ENCODE peak calls at places on chromosomes 16 and 17, in nine cellular contexts. One of them, this sample, is unnamed.

GRCh38 chr17:12485361-12485911 is 180.3 kb upstream of the MYOCD start:
- DNase-seq in spleen: no peak
- DNase-seq in heart right ventricle: no peak
- DNase-seq in body of pancreas: no peak
- DNase-seq in kidney: no peak
- DNase-seq in A549: no peak
- DNase-seq in psoas muscle: no peak
- DNase-seq in heart left ventricle: no peak
- DNase-seq in HepG2: no peak
- DNase-seq in this sample: no peak

GRCh38 chr17:47736501-47737211 is 3.6 kb downstream of the TBX21 start:
- DNase-seq in body of pancreas: no peak
- DNase-seq in kidney: no peak
- DNase-seq in heart right ventricle: no peak
- DNase-seq in heart left ventricle: no peak
- DNase-seq in A549: no peak
- DNase-seq in psoas muscle: no peak
- DNase-seq in HepG2: no peak
- DNase-seq in spleen: peak; percentile 53
- DNase-seq in this sample: no peak

GRCh38 chr16:1727651-1728624 is 21.9 kb downstream of the MAPK8IP3 start:
- DNase-seq in body of pancreas: no peak
- DNase-seq in spleen: no peak
- DNase-seq in kidney: no peak
- DNase-seq in heart left ventricle: no peak
- DNase-seq in HepG2: no peak
- DNase-seq in heart right ventricle: no peak
- DNase-seq in psoas muscle: no peak
- DNase-seq in A549: no peak
- DNase-seq in this sample: no peak

GRCh38 chr17:62652251-62653001 is 25.0 kb downstream of the MRC2 start:
- DNase-seq in spleen: peak; percentile 83
- DNase-seq in A549: no peak
- DNase-seq in psoas muscle: peak; percentile 76
- DNase-seq in heart left ventricle: peak; percentile 75
- DNase-seq in HepG2: no peak
- DNase-seq in body of pancreas: peak; percentile 65
- DNase-seq in heart right ventricle: peak; percentile 67
- DNase-seq in kidney: peak; percentile 93
- DNase-seq in this sample: peak; percentile 83

GRCh38 chr16:52827456-52827855 is 225.2 kb downstream of the CHD9NB start:
- DNase-seq in heart right ventricle: no peak
- DNase-seq in HepG2: peak; percentile 33
- DNase-seq in spleen: no peak
- DNase-seq in heart left ventricle: no peak
- DNase-seq in psoas muscle: no peak
- DNase-seq in A549: no peak
- DNase-seq in body of pancreas: no peak
- DNase-seq in kidney: no peak
- DNase-seq in this sample: no peak

GRCh38 chr17:52237151-52237550 is 78.6 kb upstream of the CA10 start:
- DNase-seq in A549: no peak
- DNase-seq in HepG2: no peak
- DNase-seq in heart left ventricle: no peak
- DNase-seq in spleen: no peak
- DNase-seq in body of pancreas: no peak
- DNase-seq in heart right ventricle: no peak
- DNase-seq in psoas muscle: no peak
- DNase-seq in kidney: no peak
- DNase-seq in this sample: no peak

GRCh38 chr16:71441348-71441781 is 489 bp downstream of the TLE7 start:
- DNase-seq in heart right ventricle: no peak
- DNase-seq in psoas muscle: no peak
- DNase-seq in HepG2: no peak
- DNase-seq in A549: no peak
- DNase-seq in body of pancreas: no peak
- DNase-seq in kidney: no peak
- DNase-seq in spleen: no peak
- DNase-seq in heart left ventricle: no peak
- DNase-seq in this sample: no peak

GRCh38 chr16:3471518-3472176 is 23.6 kb downstream of the C16orf90 start:
- DNase-seq in A549: no peak
- DNase-seq in psoas muscle: no peak
- DNase-seq in kidney: no peak
- DNase-seq in body of pancreas: no peak
- DNase-seq in heart left ventricle: no peak
- DNase-seq in spleen: no peak
- DNase-seq in HepG2: no peak
- DNase-seq in heart right ventricle: no peak
- DNase-seq in this sample: no peak

GRCh38 chr16:68528686-68529379 is 10.3 kb upstream of the ZFP90 start:
- DNase-seq in body of pancreas: peak; percentile 91
- DNase-seq in kidney: peak; percentile 92
- DNase-seq in A549: peak; percentile 87
- DNase-seq in spleen: peak; percentile 96
- DNase-seq in heart left ventricle: peak; percentile 84
- DNase-seq in HepG2: peak; percentile 85
- DNase-seq in psoas muscle: peak; percentile 86
- DNase-seq in heart right ventricle: peak; percentile 80
- DNase-seq in this sample: peak; percentile 88

GRCh38 chr16:31507929-31508705 is at the start of gene RUSF1:
- DNase-seq in kidney: peak; percentile 97
- DNase-seq in body of pancreas: peak; percentile 91
- DNase-seq in psoas muscle: peak; percentile 92
- DNase-seq in heart right ventricle: peak; percentile 93
- DNase-seq in spleen: peak; percentile 98
- DNase-seq in A549: peak; percentile 91
- DNase-seq in heart left ventricle: peak; percentile 94
- DNase-seq in HepG2: peak; percentile 89
- DNase-seq in this sample: peak; percentile 91

GRCh38 chr17:74566132-74566753 is 1.1 kb downstream of the CD300H start:
- DNase-seq in HepG2: peak; percentile 18
- DNase-seq in heart right ventricle: no peak
- DNase-seq in psoas muscle: no peak
- DNase-seq in kidney: peak; percentile 51
- DNase-seq in body of pancreas: peak; percentile 18
- DNase-seq in spleen: peak; percentile 82
- DNase-seq in A549: peak; percentile 66
- DNase-seq in heart left ventricle: no peak
- DNase-seq in this sample: no peak

GRCh38 chr16:85234310-85235235 is 122.3 kb upstream of the CIBAR2 start:
- DNase-seq in heart right ventricle: peak; percentile 65
- DNase-seq in A549: peak; percentile 37
- DNase-seq in psoas muscle: peak; percentile 76
- DNase-seq in spleen: peak; percentile 84
- DNase-seq in heart left ventricle: peak; percentile 70
- DNase-seq in HepG2: peak; percentile 70
- DNase-seq in kidney: peak; percentile 92
- DNase-seq in body of pancreas: peak; percentile 38
- DNase-seq in this sample: peak; percentile 40
- TF ChIP-seq CTCF in heart right ventricle: no peak
- TF ChIP-seq CTCF in A549: no peak
- TF ChIP-seq CTCF in psoas muscle: no peak
- TF ChIP-seq CTCF in spleen: no peak
- TF ChIP-seq CTCF in heart left ventricle: no peak
- TF ChIP-seq CTCF in HepG2: peak; percentile 62
- TF ChIP-seq CTCF in kidney: no peak
- TF ChIP-seq CTCF in body of pancreas: no peak
- TF ChIP-seq CTCF in this sample: no peak

GRCh38 chr17:180380-181212 is 854 bp downstream of the DOC2B start:
- DNase-seq in heart right ventricle: no peak
- DNase-seq in kidney: peak; percentile 78
- DNase-seq in spleen: no peak
- DNase-seq in psoas muscle: no peak
- DNase-seq in HepG2: no peak
- DNase-seq in A549: no peak
- DNase-seq in heart left ventricle: peak; percentile 43
- DNase-seq in body of pancreas: no peak
- DNase-seq in this sample: no peak

GRCh38 chr17:181213-182163 is at the start of gene DOC2B:
- DNase-seq in heart left ventricle: peak; percentile 63
- DNase-seq in kidney: peak; percentile 81
- DNase-seq in spleen: peak; percentile 89
- DNase-seq in A549: no peak
- DNase-seq in psoas muscle: peak; percentile 72
- DNase-seq in HepG2: no peak
- DNase-seq in heart right ventricle: peak; percentile 31
- DNase-seq in body of pancreas: peak; percentile 65
- DNase-seq in this sample: peak; percentile 40

GRCh38 chr17:185445-186138 is 4.1 kb upstream of the DOC2B start:
- DNase-seq in HepG2: no peak
- DNase-seq in spleen: peak; percentile 30
- DNase-seq in heart right ventricle: no peak
- DNase-seq in A549: no peak
- DNase-seq in body of pancreas: no peak
- DNase-seq in psoas muscle: no peak
- DNase-seq in kidney: peak; percentile 16
- DNase-seq in heart left ventricle: no peak
- DNase-seq in this sample: no peak

GRCh38 chr17:182164-182751 is 808 bp upstream of the DOC2B start:
- DNase-seq in kidney: peak; percentile 63
- DNase-seq in spleen: no peak
- DNase-seq in body of pancreas: peak; percentile 91
- DNase-seq in heart left ventricle: no peak
- DNase-seq in psoas muscle: no peak
- DNase-seq in HepG2: peak; percentile 42
- DNase-seq in A549: no peak
- DNase-seq in heart right ventricle: no peak
- DNase-seq in this sample: peak; percentile 57

GRCh38 chr17:183021-183420 is 1.6 kb upstream of the DOC2B start:
- DNase-seq in psoas muscle: no peak
- DNase-seq in body of pancreas: peak; percentile 34
- DNase-seq in HepG2: no peak
- DNase-seq in heart right ventricle: no peak
- DNase-seq in spleen: no peak
- DNase-seq in A549: no peak
- DNase-seq in heart left ventricle: no peak
- DNase-seq in kidney: no peak
- DNase-seq in this sample: no peak
- H3K4me1 ChIP-seq in psoas muscle: no peaks in the 10 kb centered on the region
- H3K4me1 ChIP-seq in body of pancreas: peaks cover 51% of the 10 kb centered on the region
- H3K4me1 ChIP-seq in HepG2: peaks cover 15% of the 10 kb centered on the region
- H3K4me1 ChIP-seq in heart right ventricle: peaks cover 40% of the 10 kb centered on the region
- H3K4me1 ChIP-seq in spleen: peaks cover 48% of the 10 kb centered on the region
- H3K4me1 ChIP-seq in A549: peaks cover 11% of the 10 kb centered on the region
- H3K4me1 ChIP-seq in heart left ventricle: peaks cover 18% of the 10 kb centered on the region
- H3K4me1 ChIP-seq in kidney: no peaks in the 10 kb centered on the region
- H3K4me1 ChIP-seq in this sample: no peaks in the 10 kb centered on the region

GRCh38 chr17:66365903-66366302 is 63.5 kb downstream of the PRKCA start:
- DNase-seq in heart left ventricle: no peak
- DNase-seq in heart right ventricle: no peak
- DNase-seq in spleen: no peak
- DNase-seq in A549: no peak
- DNase-seq in kidney: no peak
- DNase-seq in body of pancreas: no peak
- DNase-seq in HepG2: no peak
- DNase-seq in psoas muscle: no peak
- DNase-seq in this sample: no peak

GRCh38 chr17:66365204-66365524 is 62.8 kb downstream of the PRKCA start:
- DNase-seq in spleen: no peak
- DNase-seq in kidney: no peak
- DNase-seq in heart right ventricle: no peak
- DNase-seq in A549: no peak
- DNase-seq in heart left ventricle: no peak
- DNase-seq in psoas muscle: no peak
- DNase-seq in HepG2: no peak
- DNase-seq in body of pancreas: no peak
- DNase-seq in this sample: no peak

GRCh38 chr17:66367112-66367511 is 64.7 kb downstream of the PRKCA start:
- DNase-seq in A549: no peak
- DNase-seq in heart left ventricle: no peak
- DNase-seq in kidney: no peak
- DNase-seq in heart right ventricle: no peak
- DNase-seq in HepG2: no peak
- DNase-seq in spleen: no peak
- DNase-seq in body of pancreas: no peak
- DNase-seq in psoas muscle: no peak
- DNase-seq in this sample: no peak

GRCh38 chr17:66369830-66370229 is 67.4 kb downstream of the PRKCA start:
- DNase-seq in body of pancreas: no peak
- DNase-seq in psoas muscle: no peak
- DNase-seq in kidney: no peak
- DNase-seq in A549: no peak
- DNase-seq in spleen: no peak
- DNase-seq in heart right ventricle: no peak
- DNase-seq in heart left ventricle: no peak
- DNase-seq in HepG2: peak; percentile 31
- DNase-seq in this sample: no peak

GRCh38 chr17:66364508-66365203 is 62.2 kb downstream of the PRKCA start:
- DNase-seq in spleen: no peak
- DNase-seq in kidney: no peak
- DNase-seq in heart right ventricle: no peak
- DNase-seq in body of pancreas: no peak
- DNase-seq in A549: no peak
- DNase-seq in heart left ventricle: no peak
- DNase-seq in HepG2: no peak
- DNase-seq in psoas muscle: no peak
- DNase-seq in this sample: no peak
- H3K27ac ChIP-seq in spleen: no peak overlapping the region
- H3K27ac ChIP-seq in kidney: no peak overlapping the region
- H3K27ac ChIP-seq in heart right ventricle: no peak overlapping the region
- H3K27ac ChIP-seq in body of pancreas: no peak overlapping the region
- H3K27ac ChIP-seq in A549: no peak overlapping the region
- H3K27ac ChIP-seq in heart left ventricle: no peak overlapping the region
- H3K27ac ChIP-seq in HepG2: no peak overlapping the region
- H3K27ac ChIP-seq in psoas muscle: no peak overlapping the region
- H3K27ac ChIP-seq in this sample: no peak overlapping the region

GRCh38 chr17:30005709-30006320 is 64.4 kb downstream of the EFCAB5 start:
- DNase-seq in body of pancreas: no peak
- DNase-seq in HepG2: peak; percentile 5
- DNase-seq in A549: peak; percentile 40
- DNase-seq in heart right ventricle: no peak
- DNase-seq in kidney: no peak
- DNase-seq in psoas muscle: no peak
- DNase-seq in spleen: no peak
- DNase-seq in heart left ventricle: no peak
- DNase-seq in this sample: no peak

GRCh38 chr17:30002088-30002487 is 60.7 kb downstream of the EFCAB5 start:
- DNase-seq in HepG2: no peak
- DNase-seq in psoas muscle: no peak
- DNase-seq in heart left ventricle: no peak
- DNase-seq in heart right ventricle: no peak
- DNase-seq in spleen: no peak
- DNase-seq in A549: no peak
- DNase-seq in body of pancreas: no peak
- DNase-seq in kidney: no peak
- DNase-seq in this sample: no peak

GRCh38 chr17:29996458-29996857 is 55.0 kb downstream of the EFCAB5 start:
- DNase-seq in spleen: no peak
- DNase-seq in A549: no peak
- DNase-seq in HepG2: no peak
- DNase-seq in heart left ventricle: no peak
- DNase-seq in heart right ventricle: no peak
- DNase-seq in kidney: no peak
- DNase-seq in body of pancreas: no peak
- DNase-seq in psoas muscle: no peak
- DNase-seq in this sample: no peak

GRCh38 chr17:30000755-30001257 is 59.4 kb downstream of the EFCAB5 start:
- DNase-seq in heart left ventricle: no peak
- DNase-seq in kidney: no peak
- DNase-seq in spleen: no peak
- DNase-seq in A549: no peak
- DNase-seq in psoas muscle: no peak
- DNase-seq in heart right ventricle: no peak
- DNase-seq in HepG2: no peak
- DNase-seq in body of pancreas: no peak
- DNase-seq in this sample: no peak

GRCh38 chr17:30000001-30000754 is 58.7 kb downstream of the EFCAB5 start:
- DNase-seq in spleen: no peak
- DNase-seq in A549: peak; percentile 27
- DNase-seq in psoas muscle: no peak
- DNase-seq in HepG2: no peak
- DNase-seq in kidney: no peak
- DNase-seq in heart left ventricle: no peak
- DNase-seq in body of pancreas: no peak
- DNase-seq in heart right ventricle: no peak
- DNase-seq in this sample: no peak
- TF ChIP-seq CTCF in spleen: no peak
- TF ChIP-seq CTCF in A549: peak; percentile 54
- TF ChIP-seq CTCF in psoas muscle: no peak
- TF ChIP-seq CTCF in HepG2: no peak
- TF ChIP-seq CTCF in kidney: no peak
- TF ChIP-seq CTCF in heart left ventricle: no peak
- TF ChIP-seq CTCF in body of pancreas: no peak
- TF ChIP-seq CTCF in heart right ventricle: no peak
- TF ChIP-seq CTCF in this sample: no peak